ENCODE peak calls at places on chromosomes 1 and 21, in nine cellular contexts. T is AG04450; U is tibial nerve; C is astrocyte of the spinal cord; A is Right ventricle myocardium inferior; O is activated CD4-positive, CD25-positive, alpha-beta regulatory T cell treated with anti-CD3 and anti-CD28 coated beads, Interleukin-2, amount 50 U/mL, for 72 hours; V is EL; X is left ventricle myocardium inferior; Y is NCI-H146. J is an unnamed sample.

GRCh38 chr1:27525296-27526271 is 35.6 kb upstream of the WASF2 start:
- DNase-seq in T (no peak), U (peak), C (peak), A (peak), O (no peak), V (peak), X (peak), Y (peak), J (peak)

GRCh38 chr1:196002906-196003305 is 605.3 kb downstream of the KCNT2 start:
- DNase-seq in T (no peak), U (no peak), C (no peak), A (no peak), O (no peak), V (no peak), X (no peak), Y (no peak), J (no peak)

GRCh38 chr1:151134396-151134795 is 12.0 kb downstream of the SEMA6C start:
- DNase-seq in T (no peak), U (no peak), C (no peak), A (no peak), O (peak), V (no peak), X (no peak), Y (no peak), J (no peak)

GRCh38 chr1:44826375-44827196 is 16.5 kb downstream of the PTCH2 start:
- DNase-seq in T (no peak), U (peak), C (no peak), A (peak), O (no peak), V (no peak), X (peak), Y (no peak), J (peak)

GRCh38 chr1:166905930-166906329 is 29.9 kb upstream of the TADA1 start:
- DNase-seq in T (no peak), U (no peak), C (peak), A (no peak), O (no peak), V (peak), X (no peak), Y (no peak), J (no peak)

GRCh38 chr1:246647513-246647912 is 76.7 kb upstream of the SCCPDH start:
- DNase-seq in T (peak), U (no peak), C (peak), A (no peak), O (no peak), V (no peak), X (no peak), Y (no peak), J (no peak)

GRCh38 chr1:200178340-200178739 is 150.8 kb downstream of the NR5A2 start:
- DNase-seq in T (no peak), U (no peak), C (no peak), A (no peak), O (no peak), V (no peak), X (no peak), Y (no peak), J (no peak)

GRCh38 chr1:207499573-207499972 is 3.6 kb downstream of the CR1 start:
- DNase-seq in T (peak), U (peak), C (peak), A (peak), O (peak), V (peak), X (peak), Y (peak), J (peak)

GRCh38 chr1:184801503-184801902 is 46.8 kb upstream of the EDEM3 start:
- DNase-seq in T (peak), U (peak), C (peak), A (no peak), O (no peak), V (peak), X (no peak), Y (no peak), J (peak)

GRCh38 chr1:221768444-221769066 is 26.7 kb upstream of the DUSP10 start:
- DNase-seq in T (no peak), U (no peak), C (no peak), A (no peak), O (no peak), V (no peak), X (no peak), Y (no peak), J (no peak)

GRCh38 chr1:50967416-50968020 is 2.5 kb upstream of the CDKN2C start:
- DNase-seq in T (no peak), U (no peak), C (no peak), A (no peak), O (no peak), V (peak), X (no peak), Y (peak), J (no peak)

GRCh38 chr1:154334647-154335350 is 9.5 kb downstream of the ATP8B2 start:
- DNase-seq in T (no peak), U (peak), C (peak), A (peak), O (peak), V (peak), X (peak), Y (peak), J (peak)

GRCh38 chr1:39692152-39693064 is 1.2 kb upstream of the HPCAL4 start:
- DNase-seq in T (no peak), U (no peak), C (no peak), A (no peak), O (no peak), V (no peak), X (no peak), Y (peak), J (no peak)

GRCh38 chr1:118984086-118984989 is 3.8 kb downstream of the TBX15 start:
- DNase-seq in T (no peak), U (no peak), C (peak), A (no peak), O (no peak), V (peak), X (no peak), Y (no peak), J (no peak)

GRCh38 chr1:224300346-224300745 is 29.6 kb downstream of the NVL start:
- DNase-seq in T (peak), U (no peak), C (peak), A (no peak), O (no peak), V (peak), X (no peak), Y (no peak), J (no peak)

GRCh38 chr21:32298658-32299081 is at the start of gene MRAP:
- DNase-seq in T (no peak), U (no peak), C (no peak), A (no peak), O (no peak), V (no peak), X (no peak), Y (no peak), J (no peak)

GRCh38 chr1:93603106-93603505 is 78.5 kb downstream of the BCAR3 start:
- DNase-seq in T (no peak), U (no peak), C (no peak), A (no peak), O (no peak), V (no peak), X (no peak), Y (no peak), J (no peak)

J was measured in Right ventricle myocardium superior.